ENCODE peak calls at places on chromosomes 2 and 18, in six cellular contexts. One of them, this sample, is unnamed.

GRCh38 chr2:112989611-112990010 is 11.8 kb downstream of the IL36G start:
- DNase-seq in kidney epithelial cell: no peak
- DNase-seq in fibroblast of mammary gland: no peak
- DNase-seq in Calu3: no peak
- DNase-seq in GM13977: no peak
- DNase-seq in heart left ventricle: no peak
- DNase-seq in this sample: no peak

GRCh38 chr2:188965147-188965546 is 9.0 kb upstream of the COL3A1 start:
- DNase-seq in kidney epithelial cell: no peak
- DNase-seq in fibroblast of mammary gland: no peak
- DNase-seq in Calu3: no peak
- DNase-seq in GM13977: no peak
- DNase-seq in heart left ventricle: no peak
- DNase-seq in this sample: no peak

GRCh38 chr2:222883420-222883819 is 22.6 kb downstream of the ACSL3 start:
- DNase-seq in kidney epithelial cell: no peak
- DNase-seq in fibroblast of mammary gland: no peak
- DNase-seq in Calu3: no peak
- DNase-seq in GM13977: no peak
- DNase-seq in heart left ventricle: no peak
- DNase-seq in this sample: no peak

GRCh38 chr2:138104071-138104470 is 139.8 kb downstream of the HNMT start:
- DNase-seq in kidney epithelial cell: no peak
- DNase-seq in fibroblast of mammary gland: no peak
- DNase-seq in Calu3: no peak
- DNase-seq in GM13977: no peak
- DNase-seq in heart left ventricle: no peak
- DNase-seq in this sample: no peak

GRCh38 chr2:2166844-2167243 is 164.2 kb downstream of the MYT1L start:
- DNase-seq in kidney epithelial cell: no peak
- DNase-seq in fibroblast of mammary gland: no peak
- DNase-seq in Calu3: no peak
- DNase-seq in GM13977: no peak
- DNase-seq in heart left ventricle: no peak
- DNase-seq in this sample: no peak

GRCh38 chr2:198028955-198029354 is 224.6 kb downstream of the PLCL1 start:
- DNase-seq in kidney epithelial cell: no peak
- DNase-seq in fibroblast of mammary gland: no peak
- DNase-seq in Calu3: no peak
- DNase-seq in GM13977: no peak
- DNase-seq in heart left ventricle: no peak
- DNase-seq in this sample: no peak

GRCh38 chr18:31513189-31513907 is 15.4 kb downstream of the DSG2 start:
- DNase-seq in kidney epithelial cell: peak; percentile 73
- DNase-seq in fibroblast of mammary gland: peak; percentile 59
- DNase-seq in Calu3: no peak
- DNase-seq in GM13977: no peak
- DNase-seq in heart left ventricle: no peak
- DNase-seq in this sample: no peak

GRCh38 chr18:7300971-7301553 is 70.2 kb downstream of the LRRC30 start:
- DNase-seq in kidney epithelial cell: no peak
- DNase-seq in fibroblast of mammary gland: no peak
- DNase-seq in Calu3: peak; percentile 55
- DNase-seq in GM13977: no peak
- DNase-seq in heart left ventricle: no peak
- DNase-seq in this sample: no peak

GRCh38 chr2:226671177-226671676 is 128.4 kb downstream of the IRS1 start:
- DNase-seq in kidney epithelial cell: no peak
- DNase-seq in fibroblast of mammary gland: peak; percentile 55
- DNase-seq in Calu3: no peak
- DNase-seq in GM13977: no peak
- DNase-seq in heart left ventricle: no peak
- DNase-seq in this sample: no peak

GRCh38 chr18:32271649-32272324 is 81.9 kb downstream of the MEP1B start:
- DNase-seq in kidney epithelial cell: no peak
- DNase-seq in fibroblast of mammary gland: peak; percentile 56
- DNase-seq in Calu3: peak; percentile 61
- DNase-seq in GM13977: peak; percentile 61
- DNase-seq in heart left ventricle: no peak
- DNase-seq in this sample: no peak

GRCh38 chr2:162524192-162524591 is 180.3 kb downstream of the GCA start:
- DNase-seq in kidney epithelial cell: no peak
- DNase-seq in fibroblast of mammary gland: no peak
- DNase-seq in Calu3: peak; percentile 55
- DNase-seq in GM13977: no peak
- DNase-seq in heart left ventricle: no peak
- DNase-seq in this sample: no peak

GRCh38 chr2:108589786-108590185 is 55.5 kb downstream of the LIMS1 start:
- DNase-seq in kidney epithelial cell: no peak
- DNase-seq in fibroblast of mammary gland: no peak
- DNase-seq in Calu3: no peak
- DNase-seq in GM13977: no peak
- DNase-seq in heart left ventricle: no peak
- DNase-seq in this sample: no peak

GRCh38 chr2:206556357-206556949 is 85.8 kb upstream of the FAM237A start:
- DNase-seq in kidney epithelial cell: no peak
- DNase-seq in fibroblast of mammary gland: peak; percentile 62
- DNase-seq in Calu3: no peak
- DNase-seq in GM13977: peak; percentile 34
- DNase-seq in heart left ventricle: no peak
- DNase-seq in this sample: no peak

GRCh38 chr2:142907653-142908052 is 30.2 kb downstream of the KYNU start:
- DNase-seq in kidney epithelial cell: no peak
- DNase-seq in fibroblast of mammary gland: no peak
- DNase-seq in Calu3: peak; percentile 17
- DNase-seq in GM13977: no peak
- DNase-seq in heart left ventricle: no peak
- DNase-seq in this sample: no peak

GRCh38 chr2:199692489-199692888 is 158.5 kb downstream of the FTCDNL1 start:
- DNase-seq in kidney epithelial cell: no peak
- DNase-seq in fibroblast of mammary gland: no peak
- DNase-seq in Calu3: no peak
- DNase-seq in GM13977: no peak
- DNase-seq in heart left ventricle: no peak
- DNase-seq in this sample: no peak

GRCh38 chr2:144519934-144520717 is at the start of gene ZEB2:
- DNase-seq in kidney epithelial cell: no peak
- DNase-seq in fibroblast of mammary gland: peak; percentile 96
- DNase-seq in Calu3: peak; percentile 8
- DNase-seq in GM13977: no peak
- DNase-seq in heart left ventricle: peak; percentile 71
- DNase-seq in this sample: no peak

GRCh38 chr2:65265090-65266045 is 37.7 kb downstream of the ACTR2 start:
- DNase-seq in kidney epithelial cell: peak; percentile 67
- DNase-seq in fibroblast of mammary gland: peak; percentile 90
- DNase-seq in Calu3: peak; percentile 43
- DNase-seq in GM13977: no peak
- DNase-seq in heart left ventricle: peak; percentile 40
- DNase-seq in this sample: no peak

GRCh38 chr18:79853303-79853992 is 55.7 kb downstream of the KCNG2 start:
- DNase-seq in kidney epithelial cell: no peak
- DNase-seq in fibroblast of mammary gland: no peak
- DNase-seq in Calu3: no peak
- DNase-seq in GM13977: peak; percentile 23
- DNase-seq in heart left ventricle: no peak
- DNase-seq in this sample: no peak

GRCh38 chr2:120935339-120936313 is 200.0 kb downstream of the GLI2 start:
- DNase-seq in kidney epithelial cell: peak; percentile 81
- DNase-seq in fibroblast of mammary gland: peak; percentile 40
- DNase-seq in Calu3: peak; percentile 54
- DNase-seq in GM13977: no peak
- DNase-seq in heart left ventricle: no peak
- DNase-seq in this sample: no peak

GRCh38 chr2:45119038-45119437 is 109.8 kb upstream of the SIX2 start:
- DNase-seq in kidney epithelial cell: peak; percentile 65
- DNase-seq in fibroblast of mammary gland: peak; percentile 69
- DNase-seq in Calu3: peak; percentile 38
- DNase-seq in GM13977: no peak
- DNase-seq in heart left ventricle: no peak
- DNase-seq in this sample: no peak

GRCh38 chr2:159399716-159400525 is 113.4 kb upstream of the WDSUB1 start:
- DNase-seq in kidney epithelial cell: no peak
- DNase-seq in fibroblast of mammary gland: peak; percentile 11
- DNase-seq in Calu3: no peak
- DNase-seq in GM13977: no peak
- DNase-seq in heart left ventricle: no peak
- DNase-seq in this sample: no peak

GRCh38 chr2:65620524-65620923 is 188.1 kb upstream of the SPRED2 start:
- DNase-seq in kidney epithelial cell: no peak
- DNase-seq in fibroblast of mammary gland: no peak
- DNase-seq in Calu3: no peak
- DNase-seq in GM13977: no peak
- DNase-seq in heart left ventricle: no peak
- DNase-seq in this sample: no peak

GRCh38 chr2:233476083-233476410 is 90.5 kb downstream of the USP40 start:
- DNase-seq in kidney epithelial cell: no peak
- DNase-seq in fibroblast of mammary gland: no peak
- DNase-seq in Calu3: no peak
- DNase-seq in GM13977: no peak
- DNase-seq in heart left ventricle: no peak
- DNase-seq in this sample: no peak

DNA sequence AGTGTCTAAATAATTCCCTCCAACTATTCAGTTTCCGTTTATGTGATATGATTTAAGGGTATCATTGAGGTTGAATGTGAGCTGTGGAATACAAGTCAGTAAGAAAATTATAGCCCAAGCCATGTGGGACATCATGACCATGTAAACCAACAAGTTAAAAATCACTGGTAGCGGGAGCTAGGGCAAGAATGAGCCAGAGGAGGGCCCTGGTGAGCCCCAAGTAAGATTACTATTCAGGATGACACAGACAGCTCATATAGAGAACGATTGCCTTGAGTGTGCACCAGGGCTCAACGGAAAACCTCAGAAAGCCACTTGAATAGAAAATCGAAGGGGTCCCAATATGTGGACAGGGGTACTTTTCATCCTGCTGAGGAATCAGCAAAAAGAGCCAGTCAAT is 87.8 kb upstream of the RBMS1 start:
- DNase-seq in kidney epithelial cell: no peak
- DNase-seq in fibroblast of mammary gland: no peak
- DNase-seq in Calu3: no peak
- DNase-seq in GM13977: no peak
- DNase-seq in heart left ventricle: no peak
- DNase-seq in this sample: no peak
- TF ChIP-seq CTCF in kidney epithelial cell: no peak
- TF ChIP-seq CTCF in fibroblast of mammary gland: no peak
- TF ChIP-seq CTCF in Calu3: no peak
- TF ChIP-seq CTCF in GM13977: no peak
- TF ChIP-seq CTCF in heart left ventricle: no peak
- TF ChIP-seq CTCF in this sample: peak; percentile 22

DNA sequence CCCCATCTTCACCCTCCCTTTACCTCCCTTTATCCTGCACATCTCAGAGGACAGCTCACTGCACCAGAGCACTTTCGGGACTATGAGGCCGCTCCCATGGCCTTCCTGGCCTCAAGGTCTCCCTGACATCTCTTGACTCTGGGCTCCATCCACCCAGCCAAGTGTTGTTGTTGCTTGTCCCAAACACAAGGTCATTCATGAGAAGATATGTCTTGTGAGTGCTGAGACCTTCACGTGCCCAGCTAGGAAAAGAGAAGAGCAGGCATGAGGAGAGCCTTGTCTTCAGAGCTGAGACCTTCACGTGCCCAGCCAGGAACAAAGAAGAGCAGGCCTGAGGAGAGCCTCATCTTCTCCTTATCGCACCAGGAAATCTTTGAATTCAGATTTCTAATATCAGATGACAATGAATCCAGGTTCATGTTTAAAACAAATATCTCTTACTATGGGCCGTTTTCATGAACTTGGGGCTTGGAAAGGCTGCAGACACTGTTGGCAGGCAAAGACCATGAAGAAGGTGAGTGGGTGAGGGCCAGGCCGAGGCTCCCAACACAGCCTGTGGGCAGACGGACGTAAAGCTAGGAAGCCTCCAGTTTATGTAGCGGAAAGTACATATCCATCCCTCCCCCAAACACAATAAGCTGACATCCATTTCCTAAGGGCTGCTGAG is 256.1 kb downstream of the NDUFA10 start:
- DNase-seq in kidney epithelial cell: no peak
- DNase-seq in fibroblast of mammary gland: no peak
- DNase-seq in Calu3: no peak
- DNase-seq in GM13977: no peak
- DNase-seq in heart left ventricle: no peak
- DNase-seq in this sample: peak; percentile 11
- TF ChIP-seq CTCF in kidney epithelial cell: no peak
- TF ChIP-seq CTCF in fibroblast of mammary gland: no peak
- TF ChIP-seq CTCF in Calu3: no peak
- TF ChIP-seq CTCF in GM13977: no peak
- TF ChIP-seq CTCF in heart left ventricle: no peak
- TF ChIP-seq CTCF in this sample: no peak

GRCh38 chr2:71005271-71006202 is 10.9 kb upstream of the TEX261 start:
- DNase-seq in kidney epithelial cell: no peak
- DNase-seq in fibroblast of mammary gland: no peak
- DNase-seq in Calu3: no peak
- DNase-seq in GM13977: no peak
- DNase-seq in heart left ventricle: no peak
- DNase-seq in this sample: no peak

GRCh38 chr2:71006287-71006686 is 11.6 kb upstream of the TEX261 start:
- DNase-seq in kidney epithelial cell: no peak
- DNase-seq in fibroblast of mammary gland: no peak
- DNase-seq in Calu3: no peak
- DNase-seq in GM13977: peak; percentile 6
- DNase-seq in heart left ventricle: no peak
- DNase-seq in this sample: no peak

GRCh38 chr2:71008342-71008741 is 13.7 kb upstream of the TEX261 start:
- DNase-seq in kidney epithelial cell: no peak
- DNase-seq in fibroblast of mammary gland: no peak
- DNase-seq in Calu3: no peak
- DNase-seq in GM13977: no peak
- DNase-seq in heart left ventricle: no peak
- DNase-seq in this sample: no peak

GRCh38 chr2:71004857-71005256 is 10.2 kb upstream of the TEX261 start:
- DNase-seq in kidney epithelial cell: no peak
- DNase-seq in fibroblast of mammary gland: no peak
- DNase-seq in Calu3: no peak
- DNase-seq in GM13977: no peak
- DNase-seq in heart left ventricle: no peak
- DNase-seq in this sample: no peak

GRCh38 chr2:71006955-71007799 is 12.5 kb upstream of the TEX261 start:
- DNase-seq in kidney epithelial cell: no peak
- DNase-seq in fibroblast of mammary gland: no peak
- DNase-seq in Calu3: no peak
- DNase-seq in GM13977: peak; percentile 6
- DNase-seq in heart left ventricle: no peak
- DNase-seq in this sample: no peak
- TF ChIP-seq CTCF in kidney epithelial cell: no peak
- TF ChIP-seq CTCF in fibroblast of mammary gland: no peak
- TF ChIP-seq CTCF in Calu3: no peak
- TF ChIP-seq CTCF in GM13977: no peak
- TF ChIP-seq CTCF in heart left ventricle: no peak
- TF ChIP-seq CTCF in this sample: no peak

DNA sequence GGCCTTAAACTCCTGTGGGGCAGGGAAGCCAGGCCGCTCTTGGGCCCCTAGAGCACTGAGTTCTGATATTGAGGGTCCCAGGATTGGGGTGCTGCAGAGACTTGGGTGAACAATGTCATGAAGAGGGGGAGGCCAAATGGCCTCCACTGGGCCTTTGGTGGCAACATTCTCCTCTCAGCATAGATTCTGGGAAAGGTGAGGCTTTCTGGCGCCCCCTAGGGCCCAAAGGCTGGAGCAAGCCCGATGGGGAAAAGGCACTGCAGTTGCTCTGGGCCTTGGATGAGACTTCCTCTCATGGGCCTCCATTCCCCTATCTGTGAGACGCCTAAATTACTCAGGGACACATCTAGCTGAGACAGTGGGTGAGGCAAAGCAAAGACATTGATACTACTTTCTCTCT is 84.8 kb downstream of the ACAA2 start:
- DNase-seq in kidney epithelial cell: no peak
- DNase-seq in fibroblast of mammary gland: peak; percentile 69
- DNase-seq in Calu3: peak; percentile 70
- DNase-seq in GM13977: peak; percentile 64
- DNase-seq in heart left ventricle: no peak
- DNase-seq in this sample: no peak
- TF ChIP-seq CTCF in kidney epithelial cell: peak; percentile 72
- TF ChIP-seq CTCF in fibroblast of mammary gland: peak; percentile 88
- TF ChIP-seq CTCF in Calu3: no peak
- TF ChIP-seq CTCF in GM13977: peak; percentile 83
- TF ChIP-seq CTCF in heart left ventricle: peak; percentile 48
- TF ChIP-seq CTCF in this sample: peak; percentile 72